ENCODE peak calls at places on chromosomes 3 and 15, in seven cellular contexts. B, T, A, F, Z, X and Y are unnamed samples. For H3K4me1, the result is how much of the 10 kb centered on the place peaks cover.

GRCh38 chr3:45612918-45613602 is 18.5 kb downstream of the LIMD1 start:
- DNase-seq in B (no peak), T (no peak), A (no peak), F (no peak), Z (no peak), X (no peak), Y (no peak)

GRCh38 chr3:177764377-177764912 is 567.2 kb upstream of the TBL1XR1 start:
- DNase-seq in B (no peak), T (peak), A (no peak), F (no peak), Z (no peak), X (no peak), Y (no peak)

GRCh38 chr3:128763967-128764366 is 38.0 kb downstream of the RAB7A start:
- DNase-seq in B (no peak), T (no peak), A (no peak), F (no peak), Z (no peak), X (peak), Y (no peak)

GRCh38 chr3:10136426-10137005 is 5.1 kb upstream of the VHL start:
- DNase-seq in B (no peak), T (no peak), A (no peak), F (no peak), Z (no peak), X (no peak), Y (no peak)

GRCh38 chr15:98524274-98524673 is 124.1 kb upstream of the IGF1R start:
- DNase-seq in B (no peak), T (no peak), A (no peak), F (no peak), Z (no peak), X (no peak), Y (no peak)

GRCh38 chr3:140863481-140864084 is 78.1 kb upstream of the SLC25A36 start:
- DNase-seq in B (no peak), T (peak), A (no peak), F (peak), Z (peak), X (peak), Y (no peak)

GRCh38 chr15:93066834-93067648 is 22.0 kb downstream of the RGMA start:
- DNase-seq in B (no peak), T (no peak), A (no peak), F (no peak), Z (no peak), X (no peak), Y (no peak)

GRCh38 chr15:91431041-91431715 is 331.1 kb downstream of the SV2B start:
- DNase-seq in B (no peak), T (no peak), A (no peak), F (no peak), Z (no peak), X (no peak), Y (no peak)

GRCh38 chr15:93082861-93083260 is 6.2 kb downstream of the RGMA start:
- DNase-seq in B (no peak), T (no peak), A (no peak), F (no peak), Z (no peak), X (no peak), Y (no peak)

GRCh38 chr3:14803981-14804834 is 14.6 kb upstream of the FGD5 start:
- DNase-seq in B (no peak), T (no peak), A (no peak), F (peak), Z (no peak), X (no peak), Y (no peak)

GRCh38 chr15:58383876-58384275 is 47.9 kb upstream of the LIPC start:
- DNase-seq in B (no peak), T (no peak), A (no peak), F (no peak), Z (no peak), X (no peak), Y (no peak)

GRCh38 chr3:159166899-159167586 is 365.2 kb downstream of the MFSD1 start:
- DNase-seq in B (no peak), T (no peak), A (no peak), F (no peak), Z (no peak), X (no peak), Y (no peak)

GRCh38 chr3:13115991-13116390 is 42.8 kb upstream of the IQSEC1 start:
- DNase-seq in B (peak), T (no peak), A (no peak), F (no peak), Z (no peak), X (no peak), Y (no peak)

GRCh38 chr3:130897316-130897715 is 3.4 kb downstream of the ATP2C1 start:
- DNase-seq in B (no peak), T (no peak), A (no peak), F (no peak), Z (no peak), X (no peak), Y (no peak)

GRCh38 chr3:21893250-21893649 is 142.2 kb upstream of the ZNF385D start:
- DNase-seq in B (no peak), T (peak), A (no peak), F (no peak), Z (no peak), X (no peak), Y (no peak)

GRCh38 chr3:188264231-188265213 is 110.6 kb downstream of the LPP start:
- DNase-seq in B (no peak), T (peak), A (no peak), F (no peak), Z (peak), X (no peak), Y (no peak)

GRCh38 chr3:133295199-133295901 is 104.5 kb upstream of the BFSP2 start:
- DNase-seq in B (no peak), T (peak), A (no peak), F (no peak), Z (no peak), X (no peak), Y (no peak)

GRCh38 chr15:66905954-66906353 is 159.4 kb upstream of the SMAD3 start:
- DNase-seq in B (no peak), T (no peak), A (no peak), F (no peak), Z (no peak), X (no peak), Y (no peak)

GRCh38 chr15:70245932-70246622 is 148.4 kb upstream of the TLE3 start:
- DNase-seq in B (peak), T (peak), A (no peak), F (peak), Z (peak), X (no peak), Y (no peak)

GRCh38 chr3:194588741-194589140 is 44.5 kb downstream of the TMEM44 start:
- DNase-seq in B (no peak), T (peak), A (no peak), F (no peak), Z (no peak), X (no peak), Y (no peak)

GRCh38 chr15:41866263-41866703 is 27.6 kb downstream of the SPTBN5 start:
- DNase-seq in B (no peak), T (no peak), A (no peak), F (no peak), Z (no peak), X (no peak), Y (no peak)

GRCh38 chr3:195558602-195559001 is 15.5 kb upstream of the PPP1R2 start:
- DNase-seq in B (no peak), T (peak), A (no peak), F (peak), Z (no peak), X (peak), Y (no peak)

GRCh38 chr3:152071924-152072323 is 196.8 kb upstream of the MBNL1 start:
- DNase-seq in B (no peak), T (peak), A (no peak), F (no peak), Z (no peak), X (no peak), Y (no peak)

GRCh38 chr3:33064929-33065328 is 32.0 kb downstream of the GLB1 start:
- DNase-seq in B (no peak), T (no peak), A (no peak), F (no peak), Z (no peak), X (peak), Y (no peak)

GRCh38 chr3:154981201-154981600 is 98.9 kb upstream of the MME start:
- DNase-seq in B (no peak), T (no peak), A (no peak), F (no peak), Z (no peak), X (no peak), Y (no peak)

GRCh38 chr3:183554377-183554776 is 1.1 kb downstream of the KLHL6 start:
- DNase-seq in B (no peak), T (no peak), A (no peak), F (no peak), Z (no peak), X (no peak), Y (no peak)

GRCh38 chr3:153440311-153440710 is 278.3 kb downstream of the RAP2B start:
- DNase-seq in B (no peak), T (no peak), A (no peak), F (no peak), Z (no peak), X (no peak), Y (no peak)

DNA sequence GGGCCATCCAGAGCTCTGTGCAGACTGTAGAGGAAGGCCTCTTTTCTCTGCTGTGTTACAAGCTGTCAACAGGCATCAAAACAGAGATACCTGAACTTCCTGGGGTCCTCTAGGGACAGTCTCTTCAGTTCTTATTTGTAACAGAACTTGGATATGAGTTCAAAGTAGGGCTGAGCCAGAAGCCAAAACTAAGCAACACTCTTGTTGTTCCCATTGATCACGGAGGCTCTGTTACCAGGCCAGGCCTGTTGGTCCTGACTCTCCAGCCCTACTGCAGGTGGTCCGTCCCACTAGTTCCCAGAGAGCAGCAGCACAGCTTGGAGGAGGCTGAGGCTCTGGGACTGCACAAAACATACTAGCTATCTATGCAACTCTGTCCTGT is 13.1 kb upstream of the AHSG start:
- DNase-seq in B (no peak), T (no peak), A (no peak), F (no peak), Z (no peak), X (no peak), Y (no peak)
- H3K4me3 ChIP-seq in B (no peak), T (no peak), A (no peak), F (no peak), Z (no peak), X (no peak), Y (no peak)

GRCh38 chr3:134372405-134373277 is 1.6 kb downstream of the AMOTL2 start:
- DNase-seq in B (no peak), T (no peak), A (no peak), F (no peak), Z (no peak), X (no peak), Y (no peak)
- H3K4me1 ChIP-seq in B (half or more), T (under half), A (under half), F (half or more), Z (under half), X (under half), Y (half or more)

DNA sequence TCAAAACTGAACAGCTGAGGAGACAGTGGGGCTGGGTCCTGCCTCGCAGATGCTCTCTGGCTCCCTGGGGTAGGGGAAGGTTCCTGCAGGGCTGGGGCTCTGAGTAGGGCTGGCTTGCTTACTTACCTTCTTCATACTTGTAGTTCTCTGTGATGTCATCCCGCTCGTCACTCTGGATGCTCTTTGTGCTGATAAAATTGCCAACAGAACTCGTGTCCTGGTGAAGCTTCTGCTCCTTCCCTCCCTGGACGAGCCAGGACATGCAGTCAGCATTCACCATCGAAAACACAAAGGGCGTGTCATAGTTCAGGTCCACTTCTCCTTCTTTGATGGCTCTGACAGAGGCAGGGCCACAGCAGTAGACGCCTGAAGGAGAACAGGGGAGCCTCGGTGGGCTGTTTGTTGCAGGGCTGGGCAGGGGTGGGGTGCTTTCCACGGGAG is 17.9 kb upstream of the EPB42 start:
- DNase-seq in B (no peak), T (no peak), A (no peak), F (no peak), Z (no peak), X (no peak), Y (no peak)
- H3K4me3 ChIP-seq in B (no peak), T (no peak), A (no peak), F (no peak), Z (no peak), X (no peak), Y (no peak)

GRCh38 chr3:124769462-124769861 is 39.2 kb downstream of the UMPS start:
- DNase-seq in B (no peak), T (no peak), A (no peak), F (no peak), Z (no peak), X (no peak), Y (no peak)

GRCh38 chr3:124768812-124769211 is 38.6 kb downstream of the UMPS start:
- DNase-seq in B (no peak), T (no peak), A (no peak), F (no peak), Z (no peak), X (no peak), Y (no peak)

GRCh38 chr3:124772081-124772831 is 42.0 kb downstream of the UMPS start:
- DNase-seq in B (no peak), T (peak), A (no peak), F (peak), Z (peak), X (no peak), Y (no peak)

GRCh38 chr3:124771083-124771445 is 40.8 kb downstream of the UMPS start:
- DNase-seq in B (no peak), T (no peak), A (no peak), F (no peak), Z (no peak), X (no peak), Y (no peak)

GRCh38 chr3:124770341-124771082 is 40.3 kb downstream of the UMPS start:
- DNase-seq in B (no peak), T (peak), A (no peak), F (no peak), Z (peak), X (no peak), Y (no peak)
- H3K4me1 ChIP-seq in B (under half), T (under half), A (under half), F (under half), Z (under half), X (under half), Y (under half)

DNA sequence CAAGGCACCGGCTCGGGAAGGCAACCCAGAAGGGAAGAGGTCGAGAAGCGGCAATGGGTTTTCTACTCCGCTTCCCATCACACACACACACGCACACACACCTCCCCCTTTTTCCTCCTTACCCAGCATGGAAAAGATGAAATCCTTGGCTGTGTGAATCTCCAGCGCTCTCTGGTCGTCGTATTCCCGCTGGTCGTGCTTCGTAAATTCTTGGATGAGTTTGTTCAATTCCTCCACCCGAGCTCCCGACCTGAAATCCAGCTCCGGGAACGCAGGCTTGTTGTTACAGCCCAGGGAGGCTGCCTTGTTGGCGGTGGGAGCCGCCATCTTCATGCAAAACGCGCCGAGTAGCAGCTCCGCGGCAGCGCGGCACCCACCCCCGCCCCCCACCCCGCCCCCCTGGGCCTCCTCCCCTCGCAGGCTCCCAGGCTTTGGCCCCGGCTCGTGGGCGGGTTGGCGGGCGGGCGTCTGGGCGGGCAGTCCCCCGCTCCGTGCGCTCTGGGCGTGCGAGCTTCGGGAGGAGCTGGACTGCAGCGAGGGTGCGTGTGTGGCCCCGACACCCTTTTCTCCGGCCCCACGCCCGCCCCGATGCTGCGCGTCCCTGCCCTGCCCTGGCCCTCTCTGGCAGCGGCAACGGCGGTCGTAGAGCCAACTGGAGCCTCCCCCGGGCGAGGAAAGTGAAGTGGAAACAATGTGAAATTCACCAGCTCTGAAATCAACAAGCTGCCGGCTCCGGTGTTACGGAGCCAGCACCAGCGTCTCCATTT is at the start of gene MB21D2:
- DNase-seq in B (peak), T (peak), A (peak), F (peak), Z (peak), X (peak), Y (no peak)
- H3K4me3 ChIP-seq in B (peak), T (peak), A (peak), F (peak), Z (peak), X (peak), Y (peak)

DNA sequence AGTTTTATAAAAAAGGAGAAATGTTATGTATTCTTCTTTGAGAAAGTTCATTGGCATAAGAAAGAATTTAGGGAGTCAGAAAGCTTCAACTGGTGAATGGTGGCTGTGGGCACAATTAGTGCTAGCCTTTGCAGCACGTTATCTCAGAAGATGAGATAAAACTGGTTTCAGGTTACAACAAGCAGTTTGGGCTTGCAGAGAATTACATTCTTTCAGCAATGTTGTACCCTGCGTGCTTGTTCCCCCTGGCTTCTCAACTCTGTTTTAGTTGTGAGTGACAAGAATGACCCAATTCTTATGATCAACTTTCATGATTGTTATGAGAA is 31.6 kb upstream of the ACP3 start:
- DNase-seq in B (no peak), T (peak), A (no peak), F (no peak), Z (no peak), X (no peak), Y (no peak)
- H3K4me1 ChIP-seq in B (under half), T (under half), A (under half), F (under half), Z (under half), X (under half), Y (under half)

GRCh38 chr15:35751421-35752133 is 205.6 kb upstream of the DPH6 start:
- DNase-seq in B (no peak), T (peak), A (peak), F (peak), Z (peak), X (peak), Y (no peak)
- H3K4me3 ChIP-seq in B (no peak), T (no peak), A (no peak), F (no peak), Z (no peak), X (no peak), Y (no peak)